ENCODE peak calls at places on chromosomes 11 and 22, in six cellular contexts. U is HepG2, F is WTC11, Z is H1, V is GM12878, Y is HCT116. N is an unnamed sample.

GRCh38 chr11:91978747-91979146 is 245.9 kb upstream of the FAT3 start:
- DNase-seq in Y (no peak), U (no peak), Z (no peak), F (no peak), V (no peak), N (no peak)

GRCh38 chr11:72863091-72863490 is 48.9 kb downstream of the ATG16L2 start:
- DNase-seq in V (no peak), Y (no peak), F (no peak), U (no peak), Z (no peak), N (no peak)

GRCh38 chr11:75966546-75967287 is 151.7 kb downstream of the UVRAG start:
- DNase-seq in U (no peak), Z (no peak), F (no peak), Y (peak), V (no peak), N (no peak)

GRCh38 chr11:112292785-112293407 is 32.2 kb upstream of the PLET1 start:
- DNase-seq in F (no peak), U (no peak), Y (no peak), V (no peak), Z (no peak), N (no peak)

GRCh38 chr22:25998118-25998775 is 171.0 kb upstream of the SEZ6L start:
- DNase-seq in U (no peak), Y (no peak), Z (no peak), F (no peak), V (no peak), N (no peak)

GRCh38 chr22:27397036-27397947 is 404.3 kb downstream of the MN1 start:
- DNase-seq in Y (no peak), V (no peak), U (no peak), F (no peak), Z (no peak), N (no peak)

GRCh38 chr11:72831521-72832300 is 17.5 kb downstream of the ATG16L2 start:
- DNase-seq in F (peak), Z (peak), U (peak), Y (peak), V (no peak), N (peak)

GRCh38 chr11:100687630-100688395 is 725 bp downstream of the ARHGAP42 start:
- DNase-seq in Y (peak), V (no peak), Z (peak), F (peak), U (peak), N (peak)

GRCh38 chr11:70834277-70834940 is 418.0 kb downstream of the SHANK2 start:
- DNase-seq in F (peak), Z (no peak), V (no peak), Y (no peak), U (no peak), N (no peak)

GRCh38 chr22:23364389-23364788 is 184.1 kb downstream of the BCR start:
- DNase-seq in F (no peak), Y (no peak), U (no peak), V (no peak), Z (no peak), N (no peak)

GRCh38 chr22:27317961-27318360 is 483.6 kb downstream of the MN1 start:
- DNase-seq in Z (no peak), V (no peak), Y (no peak), F (no peak), U (no peak), N (no peak)

GRCh38 chr11:113859665-113860064 is 15.7 kb downstream of the USP28 start:
- DNase-seq in Y (no peak), Z (no peak), F (no peak), U (no peak), V (no peak), N (no peak)

GRCh38 chr11:117771841-117772240 is 25.2 kb downstream of the DSCAML1 start:
- DNase-seq in U (no peak), V (no peak), Y (no peak), Z (no peak), F (no peak), N (no peak)

GRCh38 chr11:102479733-102480132 is 27.2 kb upstream of the TMEM123 start:
- DNase-seq in Z (no peak), F (no peak), Y (no peak), V (no peak), U (no peak), N (no peak)

GRCh38 chr11:124865902-124866851 is 945 bp downstream of the ROBO3 start:
- DNase-seq in F (peak), Z (peak), Y (no peak), U (no peak), V (no peak), N (peak)

GRCh38 chr11:9170450-9170849 is 79.1 kb upstream of the SCUBE2 start:
- DNase-seq in V (no peak), U (no peak), Y (no peak), F (no peak), Z (no peak), N (no peak)

GRCh38 chr11:20097319-20098221 is 62.7 kb downstream of the DBX1 start:
- DNase-seq in Y (no peak), V (no peak), F (no peak), U (no peak), Z (no peak), N (no peak)

GRCh38 chr22:20430641-20431519 is 6.7 kb downstream of the SCARF2 start:
- DNase-seq in Y (peak), F (peak), U (no peak), Z (peak), V (no peak), N (no peak)

GRCh38 chr11:124075841-124076571 is 34.9 kb upstream of the OR10G7 start:
- DNase-seq in Z (no peak), Y (no peak), F (peak), U (no peak), V (no peak), N (no peak)

GRCh38 chr11:78350101-78350645 is 67.4 kb downstream of the GAB2 start:
- DNase-seq in Z (no peak), U (no peak), F (no peak), Y (no peak), V (peak), N (no peak)

GRCh38 chr11:112588252-112588668 is 327.6 kb upstream of the PLET1 start:
- DNase-seq in U (peak), F (peak), V (peak), Y (peak), Z (no peak), N (peak)

GRCh38 chr11:22416462-22416861 is 78.3 kb downstream of the SLC17A6 start:
- DNase-seq in Y (no peak), U (no peak), V (no peak), F (no peak), Z (no peak), N (no peak)

GRCh38 chr11:28903716-28904115 is 795.5 kb downstream of the METTL15 start:
- DNase-seq in F (no peak), U (no peak), Y (no peak), V (no peak), Z (no peak), N (no peak)

GRCh38 chr11:62269654-62270278 is at the start of gene SCGB2A2:
- DNase-seq in V (no peak), Y (peak), U (no peak), Z (no peak), F (no peak), N (peak)
- TF ChIP-seq ATF3 in V (no peak), Y (no peak), U (no peak), Z (no peak), F (no peak), N (no peak)

GRCh38 chr11:130999086-130999485 is 82.8 kb upstream of the SNX19 start:
- DNase-seq in V (no peak), Y (no peak), F (no peak), U (no peak), Z (no peak), N (no peak)

GRCh38 chr11:130999992-131000770 is 83.9 kb upstream of the SNX19 start:
- DNase-seq in Y (peak), Z (no peak), V (no peak), U (peak), F (no peak), N (no peak)

GRCh38 chr11:131005829-131006228 is 89.5 kb upstream of the SNX19 start:
- DNase-seq in V (no peak), Y (no peak), F (no peak), Z (no peak), U (no peak), N (no peak)

DNA sequence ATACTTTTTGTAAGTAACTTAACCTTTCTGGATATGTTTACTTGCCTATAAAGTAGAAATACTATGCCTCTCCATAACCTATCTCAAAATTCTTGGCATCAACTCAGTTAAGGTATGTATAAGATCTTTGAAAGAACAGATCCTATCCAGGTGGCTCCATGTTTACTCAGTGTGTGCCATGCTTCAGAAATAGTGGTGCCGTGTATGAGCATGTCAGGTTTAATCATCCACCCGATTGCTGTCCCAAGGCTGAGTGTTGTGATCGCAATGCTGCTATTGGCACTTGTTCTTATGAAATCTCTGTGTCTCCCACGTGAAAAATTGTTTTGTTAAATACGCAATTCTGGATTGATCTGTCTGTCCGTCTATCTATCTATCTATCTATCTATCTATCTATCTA is 85.9 kb upstream of the SNX19 start:
- DNase-seq in F (no peak), Z (no peak), V (no peak), Y (no peak), U (no peak), N (no peak)
- TF ChIP-seq ATF3 in F (no peak), Z (no peak), V (no peak), Y (no peak), U (no peak), N (no peak)

DNA sequence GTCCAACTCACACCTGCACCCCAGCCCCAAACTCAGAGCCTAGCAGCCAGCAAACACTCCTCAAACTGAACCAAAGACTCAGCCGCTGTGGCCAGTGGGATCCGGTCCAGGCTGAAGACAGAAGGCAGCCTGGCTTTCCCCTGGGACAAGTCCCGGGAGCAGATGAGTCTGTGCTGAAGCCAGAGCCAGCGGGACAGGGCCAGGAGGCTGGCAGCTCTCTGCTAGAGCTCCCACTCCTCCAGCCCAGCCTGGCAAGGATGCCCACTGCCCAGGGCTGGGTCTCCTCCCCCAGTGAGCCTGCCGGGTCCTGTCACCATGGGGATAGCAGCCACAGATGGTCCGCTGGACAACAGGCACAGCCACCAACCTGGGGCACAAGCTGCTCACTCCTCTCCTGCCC is 42.9 kb upstream of the PRR5 start:
- DNase-seq in Z (no peak), V (no peak), F (no peak), Y (no peak), U (no peak), N (no peak)
- TF ChIP-seq ATF3 in Z (no peak), V (no peak), F (no peak), Y (no peak), U (no peak), N (no peak)

GRCh38 chr11:86812322-86812670 is 12.0 kb downstream of the PRSS23 start:
- DNase-seq in Z (no peak), Y (no peak), U (no peak), F (no peak), V (no peak), N (no peak)

GRCh38 chr11:86816251-86816726 is 15.9 kb downstream of the PRSS23 start:
- DNase-seq in Y (no peak), V (no peak), Z (no peak), U (no peak), F (no peak), N (no peak)

GRCh38 chr11:86815726-86816125 is 15.4 kb downstream of the PRSS23 start:
- DNase-seq in Z (no peak), F (no peak), Y (no peak), V (no peak), U (no peak), N (no peak)

GRCh38 chr11:86812981-86813380 is 12.6 kb downstream of the PRSS23 start:
- DNase-seq in F (no peak), V (no peak), Y (no peak), U (no peak), Z (no peak), N (no peak)

DNA sequence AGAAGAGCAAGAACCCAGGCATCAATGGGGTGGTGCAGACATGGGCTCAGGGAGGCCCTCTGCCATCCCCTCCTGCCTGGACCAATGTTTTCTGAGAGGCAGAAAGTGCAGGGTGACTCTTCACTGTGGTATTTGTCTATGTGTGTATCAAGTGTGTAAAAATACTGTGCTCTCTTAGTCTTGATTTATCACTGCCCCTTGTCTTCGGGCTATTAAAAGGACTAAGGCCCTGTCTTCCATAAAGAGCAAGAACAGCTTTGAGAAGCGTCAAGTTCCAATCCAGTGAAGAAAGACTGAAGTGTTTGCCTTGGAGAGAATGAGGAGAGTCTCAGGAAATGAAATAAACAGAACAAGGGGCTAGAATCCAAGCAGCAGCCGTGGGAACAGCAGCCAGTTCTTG is 14.4 kb downstream of the PRSS23 start:
- DNase-seq in Y (no peak), F (no peak), U (no peak), Z (no peak), V (no peak), N (no peak)
- TF ChIP-seq ATF3 in Y (no peak), F (no peak), U (no peak), Z (no peak), V (no peak), N (no peak)

DNA sequence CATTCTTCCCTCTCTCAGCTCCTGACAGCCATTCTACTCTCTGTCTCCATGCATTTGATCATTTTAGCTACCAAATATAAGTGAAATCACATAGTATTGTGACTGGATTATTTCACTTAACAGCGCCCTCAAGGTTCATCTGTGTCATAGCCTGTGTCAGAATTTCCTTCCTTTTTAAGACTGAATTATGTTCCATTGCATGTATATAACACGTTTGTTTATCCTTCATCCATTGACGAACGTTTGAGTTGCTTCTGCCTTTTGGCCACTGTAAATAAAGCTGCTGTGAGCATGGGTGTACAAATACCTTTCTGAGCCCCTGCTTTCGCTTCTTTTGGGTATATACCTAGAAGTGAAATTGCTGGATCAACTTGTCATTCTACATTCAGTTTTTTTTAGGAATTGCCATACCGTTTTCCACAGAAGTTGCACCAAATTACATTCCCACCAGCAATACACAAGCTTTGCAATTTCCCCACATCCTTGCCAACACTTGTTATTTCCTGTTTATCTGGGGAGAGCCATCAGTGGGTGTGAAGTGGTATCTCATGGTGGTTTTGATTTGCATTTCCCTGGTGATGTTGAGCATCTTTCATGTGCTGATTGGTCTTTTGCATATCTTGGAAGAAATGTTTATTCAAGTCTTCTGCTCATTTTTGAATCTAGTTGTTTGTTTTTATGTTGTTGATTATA is 17.5 kb downstream of the GLB1L2 start:
- DNase-seq in F (no peak), Y (no peak), Z (no peak), U (no peak), V (no peak), N (no peak)
- TF ChIP-seq ATF3 in F (no peak), Y (no peak), Z (no peak), U (no peak), V (no peak), N (no peak)

DNA sequence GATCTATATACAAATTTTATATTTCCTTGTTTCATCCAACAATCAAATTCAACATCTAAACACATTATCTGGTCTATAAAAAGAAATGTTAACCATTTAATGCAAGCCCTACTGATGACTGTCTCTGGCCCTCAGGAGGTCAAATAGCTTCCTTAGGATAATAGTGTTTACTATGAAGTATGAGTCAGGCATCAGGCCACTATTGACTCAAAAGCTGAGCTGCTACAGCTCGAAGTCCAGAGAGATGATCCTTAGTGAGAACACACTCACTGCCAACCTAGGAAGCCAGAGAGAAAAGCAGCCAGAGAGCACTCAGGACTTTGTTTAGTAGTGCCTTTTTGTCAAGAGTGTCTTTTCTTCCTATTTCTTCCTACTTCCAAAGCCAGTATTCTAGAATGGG is 171.8 kb downstream of the SOX6 start:
- DNase-seq in U (peak), V (no peak), Z (no peak), F (no peak), Y (no peak), N (no peak)
- TF ChIP-seq ATF3 in U (peak), V (no peak), Z (no peak), F (no peak), Y (no peak), N (no peak)

GRCh38 chr11:35365961-35366360 is 53.4 kb downstream of the SLC1A2 start:
- DNase-seq in Z (no peak), U (no peak), F (no peak), V (no peak), Y (no peak), N (no peak)

GRCh38 chr11:35362571-35362980 is 56.8 kb downstream of the SLC1A2 start:
- DNase-seq in U (no peak), V (no peak), Z (no peak), F (no peak), Y (no peak), N (no peak)

GRCh38 chr11:35365395-35365794 is 54.0 kb downstream of the SLC1A2 start:
- DNase-seq in U (no peak), V (no peak), Z (no peak), F (no peak), Y (no peak), N (no peak)

GRCh38 chr11:35363246-35364100 is 55.9 kb downstream of the SLC1A2 start:
- DNase-seq in F (no peak), Z (no peak), U (no peak), Y (no peak), V (no peak), N (no peak)

GRCh38 chr11:35364101-35364780 is 55.1 kb downstream of the SLC1A2 start:
- DNase-seq in U (no peak), Z (no peak), V (no peak), Y (peak), F (no peak), N (no peak)
- TF ChIP-seq ATF3 in U (no peak), Z (no peak), V (no peak), Y (no peak), F (no peak), N (no peak)

DNA sequence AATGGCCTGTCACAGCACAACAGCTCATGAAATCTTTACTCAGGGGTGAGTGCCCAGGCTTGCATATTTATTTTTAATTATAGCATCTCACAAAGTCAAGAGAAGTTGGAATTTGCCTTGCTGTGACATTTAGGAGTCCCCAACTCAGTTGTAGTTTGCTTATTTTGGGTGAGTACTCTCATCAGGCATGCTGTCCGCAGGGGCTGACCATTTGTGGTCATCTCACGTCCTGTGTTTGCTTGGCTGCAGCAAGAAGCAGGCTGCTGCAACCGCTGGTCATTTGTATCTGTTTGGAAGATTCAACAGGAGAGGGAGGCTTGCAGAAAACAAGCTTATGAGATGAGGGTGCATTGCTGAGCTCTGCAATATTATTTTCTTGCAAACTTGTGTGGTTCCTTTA is 181.4 kb upstream of the POU2AF2 start:
- DNase-seq in Y (no peak), Z (no peak), V (no peak), F (no peak), U (no peak), N (no peak)
- TF ChIP-seq ATF3 in Y (no peak), Z (no peak), V (no peak), F (no peak), U (no peak), N (no peak)